ENCODE peak calls at places on chromosome 18, in seven cellular contexts. One of them, this sample, is unnamed.

GRCh38 chr18:62556397-62556796 is 33.6 kb downstream of the ZCCHC2 start:
- DNase-seq in OCI-LY7: no peak
- DNase-seq in heart left ventricle: no peak
- DNase-seq in suprapubic skin: no peak
- DNase-seq in osteoblast: no peak
- DNase-seq in lower lobe of right lung: no peak
- DNase-seq in Peyer's patch: no peak
- DNase-seq in this sample: no peak

GRCh38 chr18:49725809-49726514 is 87.4 kb downstream of the ACAA2 start:
- DNase-seq in lower lobe of right lung: no peak
- DNase-seq in heart left ventricle: peak
- DNase-seq in Peyer's patch: peak
- DNase-seq in suprapubic skin: peak
- DNase-seq in osteoblast: peak
- DNase-seq in OCI-LY7: no peak
- DNase-seq in this sample: no peak

GRCh38 chr18:36211612-36212065 is 24.3 kb downstream of the MOCOS start:
- DNase-seq in Peyer's patch: no peak
- DNase-seq in lower lobe of right lung: no peak
- DNase-seq in osteoblast: peak
- DNase-seq in heart left ventricle: no peak
- DNase-seq in OCI-LY7: no peak
- DNase-seq in suprapubic skin: no peak
- DNase-seq in this sample: no peak

GRCh38 chr18:79818631-79819030 is 20.9 kb downstream of the KCNG2 start:
- DNase-seq in suprapubic skin: no peak
- DNase-seq in OCI-LY7: no peak
- DNase-seq in heart left ventricle: no peak
- DNase-seq in lower lobe of right lung: no peak
- DNase-seq in Peyer's patch: no peak
- DNase-seq in osteoblast: no peak
- DNase-seq in this sample: no peak

GRCh38 chr18:74507927-74508326 is 11.8 kb downstream of the CNDP2 start:
- DNase-seq in OCI-LY7: no peak
- DNase-seq in lower lobe of right lung: no peak
- DNase-seq in osteoblast: no peak
- DNase-seq in suprapubic skin: no peak
- DNase-seq in Peyer's patch: peak
- DNase-seq in heart left ventricle: no peak
- DNase-seq in this sample: no peak

GRCh38 chr18:47944972-47945843 is 14.7 kb upstream of the SMAD2 start:
- DNase-seq in osteoblast: no peak
- DNase-seq in heart left ventricle: no peak
- DNase-seq in OCI-LY7: no peak
- DNase-seq in suprapubic skin: no peak
- DNase-seq in lower lobe of right lung: no peak
- DNase-seq in Peyer's patch: no peak
- DNase-seq in this sample: no peak

GRCh38 chr18:49227456-49227855 is 233.0 kb downstream of the DYM start:
- DNase-seq in lower lobe of right lung: no peak
- DNase-seq in heart left ventricle: no peak
- DNase-seq in suprapubic skin: no peak
- DNase-seq in osteoblast: no peak
- DNase-seq in OCI-LY7: no peak
- DNase-seq in Peyer's patch: peak
- DNase-seq in this sample: no peak

GRCh38 chr18:57376503-57376902 is 24.1 kb downstream of the ST8SIA3 start:
- DNase-seq in Peyer's patch: no peak
- DNase-seq in OCI-LY7: no peak
- DNase-seq in suprapubic skin: no peak
- DNase-seq in heart left ventricle: no peak
- DNase-seq in osteoblast: no peak
- DNase-seq in lower lobe of right lung: no peak
- DNase-seq in this sample: no peak

GRCh38 chr18:64409511-64409910 is 260.6 kb upstream of the LINC00305 start:
- DNase-seq in Peyer's patch: no peak
- DNase-seq in lower lobe of right lung: no peak
- DNase-seq in OCI-LY7: peak
- DNase-seq in suprapubic skin: no peak
- DNase-seq in osteoblast: no peak
- DNase-seq in heart left ventricle: no peak
- DNase-seq in this sample: no peak

GRCh38 chr18:3037423-3037915 is 24.5 kb upstream of the LPIN2 start:
- DNase-seq in Peyer's patch: peak
- DNase-seq in suprapubic skin: no peak
- DNase-seq in heart left ventricle: no peak
- DNase-seq in OCI-LY7: peak
- DNase-seq in osteoblast: peak
- DNase-seq in lower lobe of right lung: no peak
- DNase-seq in this sample: no peak

GRCh38 chr18:21289843-21290242 is 47.8 kb downstream of the GREB1L start:
- DNase-seq in lower lobe of right lung: no peak
- DNase-seq in heart left ventricle: no peak
- DNase-seq in suprapubic skin: no peak
- DNase-seq in OCI-LY7: no peak
- DNase-seq in Peyer's patch: no peak
- DNase-seq in osteoblast: no peak
- DNase-seq in this sample: no peak

GRCh38 chr18:48037481-48038271 is 107.2 kb upstream of the SMAD2 start:
- DNase-seq in OCI-LY7: no peak
- DNase-seq in Peyer's patch: peak
- DNase-seq in heart left ventricle: no peak
- DNase-seq in lower lobe of right lung: no peak
- DNase-seq in osteoblast: no peak
- DNase-seq in suprapubic skin: peak
- DNase-seq in this sample: no peak

GRCh38 chr18:74390900-74391299 is 66.2 kb downstream of the DIPK1C start:
- DNase-seq in suprapubic skin: no peak
- DNase-seq in lower lobe of right lung: no peak
- DNase-seq in osteoblast: no peak
- DNase-seq in heart left ventricle: no peak
- DNase-seq in OCI-LY7: no peak
- DNase-seq in Peyer's patch: no peak
- DNase-seq in this sample: no peak

GRCh38 chr18:53909668-53910067 is 314.8 kb downstream of the MBD2 start:
- DNase-seq in suprapubic skin: no peak
- DNase-seq in lower lobe of right lung: no peak
- DNase-seq in heart left ventricle: no peak
- DNase-seq in OCI-LY7: peak
- DNase-seq in Peyer's patch: no peak
- DNase-seq in osteoblast: no peak
- DNase-seq in this sample: no peak

GRCh38 chr18:51516478-51517038 is 319.1 kb upstream of the MEX3C start:
- DNase-seq in lower lobe of right lung: no peak
- DNase-seq in osteoblast: no peak
- DNase-seq in OCI-LY7: no peak
- DNase-seq in suprapubic skin: no peak
- DNase-seq in heart left ventricle: no peak
- DNase-seq in Peyer's patch: no peak
- DNase-seq in this sample: no peak

GRCh38 chr18:53752968-53753367 is 471.5 kb downstream of the MBD2 start:
- DNase-seq in Peyer's patch: no peak
- DNase-seq in osteoblast: no peak
- DNase-seq in OCI-LY7: no peak
- DNase-seq in heart left ventricle: no peak
- DNase-seq in lower lobe of right lung: no peak
- DNase-seq in suprapubic skin: no peak
- DNase-seq in this sample: no peak

GRCh38 chr18:61953161-61953560 is 60.4 kb upstream of the RNF152 start:
- DNase-seq in heart left ventricle: no peak
- DNase-seq in lower lobe of right lung: no peak
- DNase-seq in OCI-LY7: no peak
- DNase-seq in suprapubic skin: no peak
- DNase-seq in osteoblast: no peak
- DNase-seq in Peyer's patch: no peak
- DNase-seq in this sample: no peak

GRCh38 chr18:11874676-11875075 is 23.5 kb downstream of the CHMP1B start:
- DNase-seq in osteoblast: no peak
- DNase-seq in Peyer's patch: peak
- DNase-seq in suprapubic skin: no peak
- DNase-seq in OCI-LY7: no peak
- DNase-seq in heart left ventricle: no peak
- DNase-seq in lower lobe of right lung: no peak
- DNase-seq in this sample: no peak

GRCh38 chr18:76687271-76688006 is 134.9 kb upstream of the ZNF236 start:
- DNase-seq in Peyer's patch: no peak
- DNase-seq in lower lobe of right lung: no peak
- DNase-seq in suprapubic skin: no peak
- DNase-seq in OCI-LY7: no peak
- DNase-seq in heart left ventricle: peak
- DNase-seq in osteoblast: peak
- DNase-seq in this sample: no peak

DNA sequence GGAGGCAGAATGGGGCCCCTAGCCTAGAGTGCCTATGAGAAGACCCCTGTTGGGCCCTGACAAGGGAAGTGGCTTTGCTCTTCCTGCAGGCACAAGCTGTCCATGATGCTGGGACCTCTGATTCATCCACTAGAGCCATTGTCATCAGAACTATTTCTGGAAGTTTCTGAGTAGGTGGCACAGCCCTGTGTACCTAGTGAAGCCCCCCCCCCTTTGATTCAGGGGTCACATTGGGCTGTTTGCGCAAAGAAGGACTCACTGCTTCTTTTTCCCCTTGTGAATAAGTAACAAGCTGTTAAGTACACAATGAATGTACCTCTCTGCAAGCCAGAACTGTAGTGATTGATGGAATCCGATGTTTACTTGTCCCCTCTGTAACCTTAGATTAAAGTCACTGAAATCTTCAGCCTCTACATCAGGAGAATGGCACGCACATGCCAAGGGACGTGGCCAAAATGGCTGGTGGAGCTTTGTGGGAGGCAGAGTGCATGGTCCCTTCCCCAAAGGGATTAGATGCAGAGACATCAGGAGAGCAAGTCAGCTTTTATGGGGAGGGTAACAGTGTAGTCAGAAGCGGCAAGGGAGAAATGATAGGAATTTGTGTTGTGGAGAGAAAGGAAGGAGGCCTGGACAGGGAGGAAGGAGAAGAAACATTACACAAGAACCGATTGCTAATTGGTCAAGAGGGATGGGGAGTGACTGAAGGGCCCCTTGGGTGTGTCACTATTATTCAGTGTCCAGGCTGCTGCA is 267.6 kb upstream of the RAB12 start:
- DNase-seq in suprapubic skin: no peak
- DNase-seq in heart left ventricle: no peak
- DNase-seq in Peyer's patch: no peak
- DNase-seq in OCI-LY7: no peak
- DNase-seq in osteoblast: no peak
- DNase-seq in lower lobe of right lung: no peak
- DNase-seq in this sample: no peak
- H3K27ac ChIP-seq in suprapubic skin: no peak
- H3K27ac ChIP-seq in heart left ventricle: no peak
- H3K27ac ChIP-seq in Peyer's patch: no peak
- H3K27ac ChIP-seq in OCI-LY7: no peak
- H3K27ac ChIP-seq in osteoblast: no peak
- H3K27ac ChIP-seq in lower lobe of right lung: peak
- H3K27ac ChIP-seq in this sample: peak

GRCh38 chr18:77872166-77872565 is 622.5 kb downstream of the GALR1 start:
- DNase-seq in lower lobe of right lung: no peak
- DNase-seq in suprapubic skin: no peak
- DNase-seq in osteoblast: no peak
- DNase-seq in Peyer's patch: no peak
- DNase-seq in heart left ventricle: no peak
- DNase-seq in OCI-LY7: no peak
- DNase-seq in this sample: no peak

GRCh38 chr18:77865853-77866252 is 616.2 kb downstream of the GALR1 start:
- DNase-seq in suprapubic skin: no peak
- DNase-seq in OCI-LY7: no peak
- DNase-seq in lower lobe of right lung: no peak
- DNase-seq in Peyer's patch: no peak
- DNase-seq in heart left ventricle: no peak
- DNase-seq in osteoblast: no peak
- DNase-seq in this sample: no peak

GRCh38 chr18:77870894-77871293 is 621.2 kb downstream of the GALR1 start:
- DNase-seq in OCI-LY7: no peak
- DNase-seq in heart left ventricle: no peak
- DNase-seq in osteoblast: no peak
- DNase-seq in suprapubic skin: no peak
- DNase-seq in lower lobe of right lung: no peak
- DNase-seq in Peyer's patch: no peak
- DNase-seq in this sample: no peak

GRCh38 chr18:77866309-77866708 is 616.7 kb downstream of the GALR1 start:
- DNase-seq in suprapubic skin: no peak
- DNase-seq in osteoblast: no peak
- DNase-seq in OCI-LY7: no peak
- DNase-seq in heart left ventricle: no peak
- DNase-seq in lower lobe of right lung: no peak
- DNase-seq in Peyer's patch: no peak
- DNase-seq in this sample: no peak

DNA sequence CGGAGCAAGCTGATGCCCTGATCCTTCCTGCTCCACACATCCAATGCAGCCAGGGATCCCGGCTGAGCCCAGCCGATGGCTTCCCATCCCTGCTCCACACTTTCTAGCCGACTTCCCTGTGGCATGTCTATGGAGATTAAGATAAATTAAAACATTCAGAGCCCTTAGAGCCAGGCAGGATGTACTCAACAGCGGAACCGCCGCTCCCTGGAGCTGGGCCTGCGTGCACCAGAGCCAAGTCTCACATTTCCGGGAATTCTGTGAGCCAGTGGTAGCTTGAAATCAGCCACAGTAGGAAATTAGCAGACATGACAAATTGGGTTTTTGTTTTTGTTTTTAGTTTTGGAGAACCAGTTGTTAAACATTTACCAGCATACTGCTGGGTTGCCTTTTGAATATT is 620.6 kb downstream of the GALR1 start:
- DNase-seq in Peyer's patch: no peak
- DNase-seq in suprapubic skin: no peak
- DNase-seq in heart left ventricle: peak
- DNase-seq in osteoblast: no peak
- DNase-seq in OCI-LY7: no peak
- DNase-seq in lower lobe of right lung: no peak
- DNase-seq in this sample: no peak
- H3K27ac ChIP-seq in Peyer's patch: no peak
- H3K27ac ChIP-seq in suprapubic skin: no peak
- H3K27ac ChIP-seq in heart left ventricle: peak
- H3K27ac ChIP-seq in osteoblast: no peak
- H3K27ac ChIP-seq in OCI-LY7: no peak
- H3K27ac ChIP-seq in lower lobe of right lung: peak
- H3K27ac ChIP-seq in this sample: peak

GRCh38 chr18:58863539-58864145 is 1.0 kb upstream of the ZNF532 start:
- DNase-seq in Peyer's patch: peak
- DNase-seq in lower lobe of right lung: peak
- DNase-seq in OCI-LY7: peak
- DNase-seq in suprapubic skin: no peak
- DNase-seq in osteoblast: peak
- DNase-seq in heart left ventricle: peak
- DNase-seq in this sample: peak
- H3K27ac ChIP-seq in Peyer's patch: peak
- H3K27ac ChIP-seq in lower lobe of right lung: peak
- H3K27ac ChIP-seq in OCI-LY7: no peak
- H3K27ac ChIP-seq in suprapubic skin: peak
- H3K27ac ChIP-seq in osteoblast: peak
- H3K27ac ChIP-seq in heart left ventricle: peak
- H3K27ac ChIP-seq in this sample: peak

DNA sequence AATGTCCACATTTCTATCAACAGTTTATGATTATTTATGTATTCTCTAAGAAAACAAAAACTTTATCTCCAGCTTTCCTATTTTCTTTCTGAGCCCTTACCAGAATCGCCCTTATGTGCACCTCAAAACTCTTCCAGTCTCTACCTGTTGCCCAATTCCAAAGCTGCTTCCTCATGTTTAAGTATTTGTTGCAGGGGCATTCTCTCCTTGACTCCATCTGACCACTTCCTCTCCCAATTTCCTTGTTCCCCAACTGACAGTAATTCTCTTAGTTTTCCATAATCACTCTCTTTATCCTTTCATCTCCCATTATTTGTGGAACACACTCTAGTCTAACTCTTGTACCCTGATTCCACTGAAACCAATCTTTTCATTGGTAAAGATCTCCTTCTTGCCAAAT is 105.4 kb upstream of the RBBP8 start:
- DNase-seq in lower lobe of right lung: no peak
- DNase-seq in osteoblast: no peak
- DNase-seq in heart left ventricle: no peak
- DNase-seq in OCI-LY7: no peak
- DNase-seq in Peyer's patch: no peak
- DNase-seq in suprapubic skin: no peak
- DNase-seq in this sample: no peak
- H3K27ac ChIP-seq in lower lobe of right lung: no peak
- H3K27ac ChIP-seq in osteoblast: peak
- H3K27ac ChIP-seq in heart left ventricle: no peak
- H3K27ac ChIP-seq in OCI-LY7: no peak
- H3K27ac ChIP-seq in Peyer's patch: no peak
- H3K27ac ChIP-seq in suprapubic skin: peak
- H3K27ac ChIP-seq in this sample: no peak